ENCODE peak calls at places on chromosome 5, in eight cellular contexts. One of them, this sample, is unnamed.

GRCh38 chr5:150342583-150342982 is 14.9 kb upstream of the TCOF1 start:
- DNase-seq in WTC11: no peak
- DNase-seq in nephron progenitor cell: no peak
- DNase-seq in astrocyte: no peak
- DNase-seq in brain microvascular endothelial cell: no peak
- DNase-seq in astrocyte of the cerebellum: no peak
- DNase-seq in spleen: no peak
- DNase-seq in RWPE2: no peak
- DNase-seq in this sample: no peak

GRCh38 chr5:95590880-95591279 is 29.0 kb upstream of the GPR150 start:
- DNase-seq in brain microvascular endothelial cell: no peak
- DNase-seq in spleen: no peak
- DNase-seq in RWPE2: no peak
- DNase-seq in WTC11: no peak
- DNase-seq in astrocyte of the cerebellum: no peak
- DNase-seq in astrocyte: no peak
- DNase-seq in nephron progenitor cell: no peak
- DNase-seq in this sample: no peak

GRCh38 chr5:141155540-141156374 is 5.9 kb downstream of the PCDHB6 start:
- DNase-seq in spleen: no peak
- DNase-seq in nephron progenitor cell: no peak
- DNase-seq in astrocyte: no peak
- DNase-seq in brain microvascular endothelial cell: no peak
- DNase-seq in RWPE2: no peak
- DNase-seq in astrocyte of the cerebellum: no peak
- DNase-seq in WTC11: peak
- DNase-seq in this sample: no peak

GRCh38 chr5:134136771-134137170 is 22.3 kb downstream of the TCF7 start:
- DNase-seq in spleen: peak
- DNase-seq in brain microvascular endothelial cell: no peak
- DNase-seq in astrocyte: no peak
- DNase-seq in WTC11: no peak
- DNase-seq in RWPE2: peak
- DNase-seq in astrocyte of the cerebellum: no peak
- DNase-seq in nephron progenitor cell: peak
- DNase-seq in this sample: no peak

GRCh38 chr5:168471785-168472184 is 14.5 kb upstream of the RARS1 start:
- DNase-seq in WTC11: no peak
- DNase-seq in RWPE2: no peak
- DNase-seq in brain microvascular endothelial cell: peak
- DNase-seq in astrocyte of the cerebellum: no peak
- DNase-seq in astrocyte: peak
- DNase-seq in nephron progenitor cell: no peak
- DNase-seq in spleen: no peak
- DNase-seq in this sample: peak

GRCh38 chr5:137737349-137738256 is 1.7 kb upstream of the KLHL3 start:
- DNase-seq in brain microvascular endothelial cell: peak
- DNase-seq in spleen: no peak
- DNase-seq in astrocyte: peak
- DNase-seq in nephron progenitor cell: no peak
- DNase-seq in RWPE2: no peak
- DNase-seq in WTC11: no peak
- DNase-seq in astrocyte of the cerebellum: no peak
- DNase-seq in this sample: no peak

GRCh38 chr5:92641031-92641962 is 939.7 kb downstream of the NR2F1-AS1 start:
- DNase-seq in brain microvascular endothelial cell: peak
- DNase-seq in astrocyte: peak
- DNase-seq in spleen: no peak
- DNase-seq in astrocyte of the cerebellum: peak
- DNase-seq in nephron progenitor cell: peak
- DNase-seq in RWPE2: no peak
- DNase-seq in WTC11: no peak
- DNase-seq in this sample: peak

GRCh38 chr5:18366234-18366633 is 732.0 kb downstream of the TAF11L14 start:
- DNase-seq in brain microvascular endothelial cell: no peak
- DNase-seq in astrocyte of the cerebellum: no peak
- DNase-seq in WTC11: no peak
- DNase-seq in spleen: no peak
- DNase-seq in RWPE2: no peak
- DNase-seq in astrocyte: no peak
- DNase-seq in nephron progenitor cell: no peak
- DNase-seq in this sample: no peak

GRCh38 chr5:170333161-170333909 is 35.8 kb upstream of the LCP2 start:
- DNase-seq in brain microvascular endothelial cell: no peak
- DNase-seq in WTC11: peak
- DNase-seq in astrocyte: no peak
- DNase-seq in RWPE2: no peak
- DNase-seq in spleen: peak
- DNase-seq in astrocyte of the cerebellum: no peak
- DNase-seq in nephron progenitor cell: no peak
- DNase-seq in this sample: no peak

GRCh38 chr5:2187687-2188086 is 305.0 kb upstream of the IRX4 start:
- DNase-seq in WTC11: no peak
- DNase-seq in spleen: peak
- DNase-seq in brain microvascular endothelial cell: no peak
- DNase-seq in astrocyte: no peak
- DNase-seq in astrocyte of the cerebellum: no peak
- DNase-seq in nephron progenitor cell: no peak
- DNase-seq in RWPE2: no peak
- DNase-seq in this sample: no peak

GRCh38 chr5:88145603-88146467 is 122.8 kb downstream of the TMEM161B start:
- DNase-seq in nephron progenitor cell: peak
- DNase-seq in astrocyte of the cerebellum: no peak
- DNase-seq in WTC11: peak
- DNase-seq in spleen: no peak
- DNase-seq in RWPE2: no peak
- DNase-seq in astrocyte: peak
- DNase-seq in brain microvascular endothelial cell: no peak
- DNase-seq in this sample: no peak

GRCh38 chr5:146647656-146648199 is 131.7 kb upstream of the GPR151 start:
- DNase-seq in astrocyte of the cerebellum: no peak
- DNase-seq in RWPE2: no peak
- DNase-seq in WTC11: no peak
- DNase-seq in spleen: no peak
- DNase-seq in astrocyte: peak
- DNase-seq in nephron progenitor cell: no peak
- DNase-seq in brain microvascular endothelial cell: no peak
- DNase-seq in this sample: no peak

GRCh38 chr5:172635038-172635437 is 6.0 kb upstream of the NEURL1B start:
- DNase-seq in WTC11: no peak
- DNase-seq in nephron progenitor cell: no peak
- DNase-seq in astrocyte of the cerebellum: no peak
- DNase-seq in RWPE2: peak
- DNase-seq in brain microvascular endothelial cell: no peak
- DNase-seq in astrocyte: no peak
- DNase-seq in spleen: no peak
- DNase-seq in this sample: no peak

GRCh38 chr5:177041936-177042335 is 19.4 kb downstream of the ZNF346 start:
- DNase-seq in astrocyte: no peak
- DNase-seq in nephron progenitor cell: no peak
- DNase-seq in spleen: no peak
- DNase-seq in RWPE2: no peak
- DNase-seq in astrocyte of the cerebellum: no peak
- DNase-seq in WTC11: no peak
- DNase-seq in brain microvascular endothelial cell: no peak
- DNase-seq in this sample: no peak

GRCh38 chr5:19285286-19285685 is 702.7 kb downstream of the CDH18 start:
- DNase-seq in brain microvascular endothelial cell: no peak
- DNase-seq in spleen: no peak
- DNase-seq in nephron progenitor cell: no peak
- DNase-seq in astrocyte: no peak
- DNase-seq in astrocyte of the cerebellum: no peak
- DNase-seq in WTC11: no peak
- DNase-seq in RWPE2: no peak
- DNase-seq in this sample: no peak

GRCh38 chr5:34538026-34538672 is 118.0 kb upstream of the RAI14 start:
- DNase-seq in astrocyte: no peak
- DNase-seq in nephron progenitor cell: no peak
- DNase-seq in WTC11: no peak
- DNase-seq in RWPE2: no peak
- DNase-seq in brain microvascular endothelial cell: peak
- DNase-seq in astrocyte of the cerebellum: no peak
- DNase-seq in spleen: no peak
- DNase-seq in this sample: no peak

GRCh38 chr5:39177629-39177959 is 41.8 kb downstream of the FYB1 start:
- DNase-seq in brain microvascular endothelial cell: no peak
- DNase-seq in astrocyte of the cerebellum: no peak
- DNase-seq in WTC11: no peak
- DNase-seq in spleen: no peak
- DNase-seq in RWPE2: no peak
- DNase-seq in astrocyte: no peak
- DNase-seq in nephron progenitor cell: no peak
- DNase-seq in this sample: no peak

GRCh38 chr5:152529456-152529855 is 124.4 kb upstream of the NMUR2 start:
- DNase-seq in astrocyte: no peak
- DNase-seq in spleen: no peak
- DNase-seq in astrocyte of the cerebellum: no peak
- DNase-seq in nephron progenitor cell: no peak
- DNase-seq in RWPE2: no peak
- DNase-seq in WTC11: peak
- DNase-seq in brain microvascular endothelial cell: no peak
- DNase-seq in this sample: no peak

GRCh38 chr5:139903805-139904565 is 108.4 kb downstream of the PSD2 start:
- DNase-seq in spleen: peak
- DNase-seq in astrocyte of the cerebellum: no peak
- DNase-seq in nephron progenitor cell: peak
- DNase-seq in brain microvascular endothelial cell: no peak
- DNase-seq in WTC11: peak
- DNase-seq in astrocyte: no peak
- DNase-seq in RWPE2: no peak
- DNase-seq in this sample: no peak

GRCh38 chr5:135039526-135040296 is 5.7 kb upstream of the PITX1 start:
- DNase-seq in spleen: no peak
- DNase-seq in astrocyte: no peak
- DNase-seq in RWPE2: no peak
- DNase-seq in nephron progenitor cell: peak
- DNase-seq in brain microvascular endothelial cell: no peak
- DNase-seq in astrocyte of the cerebellum: no peak
- DNase-seq in WTC11: peak
- DNase-seq in this sample: no peak

GRCh38 chr5:43227655-43228054 is 35.6 kb downstream of the NIM1K start:
- DNase-seq in astrocyte: peak
- DNase-seq in astrocyte of the cerebellum: peak
- DNase-seq in WTC11: no peak
- DNase-seq in brain microvascular endothelial cell: peak
- DNase-seq in RWPE2: no peak
- DNase-seq in nephron progenitor cell: no peak
- DNase-seq in spleen: no peak
- DNase-seq in this sample: peak
- TF ChIP-seq CTCF in astrocyte: peak
- TF ChIP-seq CTCF in astrocyte of the cerebellum: peak
- TF ChIP-seq CTCF in WTC11: peak
- TF ChIP-seq CTCF in brain microvascular endothelial cell: peak
- TF ChIP-seq CTCF in RWPE2: peak
- TF ChIP-seq CTCF in nephron progenitor cell: no peak
- TF ChIP-seq CTCF in spleen: peak
- TF ChIP-seq CTCF in this sample: peak

GRCh38 chr5:120106912-120107525 is 357.1 kb upstream of the PRR16 start:
- DNase-seq in brain microvascular endothelial cell: no peak
- DNase-seq in RWPE2: no peak
- DNase-seq in spleen: no peak
- DNase-seq in astrocyte: no peak
- DNase-seq in astrocyte of the cerebellum: no peak
- DNase-seq in WTC11: no peak
- DNase-seq in nephron progenitor cell: no peak
- DNase-seq in this sample: no peak
- TF ChIP-seq CTCF in brain microvascular endothelial cell: no peak
- TF ChIP-seq CTCF in RWPE2: no peak
- TF ChIP-seq CTCF in spleen: no peak
- TF ChIP-seq CTCF in astrocyte: no peak
- TF ChIP-seq CTCF in astrocyte of the cerebellum: no peak
- TF ChIP-seq CTCF in WTC11: no peak
- TF ChIP-seq CTCF in nephron progenitor cell: no peak
- TF ChIP-seq CTCF in this sample: no peak

GRCh38 chr5:60243713-60244112 is 350.2 kb upstream of the PDE4D start:
- DNase-seq in RWPE2: no peak
- DNase-seq in astrocyte: no peak
- DNase-seq in WTC11: no peak
- DNase-seq in brain microvascular endothelial cell: no peak
- DNase-seq in spleen: no peak
- DNase-seq in nephron progenitor cell: no peak
- DNase-seq in astrocyte of the cerebellum: no peak
- DNase-seq in this sample: no peak
- TF ChIP-seq CTCF in RWPE2: no peak
- TF ChIP-seq CTCF in astrocyte: no peak
- TF ChIP-seq CTCF in WTC11: no peak
- TF ChIP-seq CTCF in brain microvascular endothelial cell: no peak
- TF ChIP-seq CTCF in spleen: no peak
- TF ChIP-seq CTCF in nephron progenitor cell: no peak
- TF ChIP-seq CTCF in astrocyte of the cerebellum: no peak
- TF ChIP-seq CTCF in this sample: no peak

DNA sequence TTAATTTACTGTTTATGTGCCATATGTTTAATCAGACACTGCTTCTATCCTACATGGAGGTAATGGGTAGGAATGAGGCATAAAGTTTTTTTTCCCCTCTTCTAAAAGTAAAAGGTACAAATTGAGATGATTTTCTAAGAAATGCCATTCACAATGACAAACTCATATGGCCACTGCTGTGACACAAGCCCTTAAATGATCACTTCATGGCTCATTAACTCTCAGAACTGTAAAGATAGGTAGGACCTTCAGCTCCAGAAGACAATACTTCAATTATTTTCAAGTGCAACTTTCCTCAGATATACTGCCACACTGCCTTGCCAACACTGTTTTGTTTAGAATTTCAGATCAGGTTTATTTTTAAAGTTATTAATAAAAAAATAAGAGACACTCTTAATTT is 362.9 kb upstream of the ZNF608 start:
- DNase-seq in RWPE2: no peak
- DNase-seq in astrocyte of the cerebellum: no peak
- DNase-seq in spleen: no peak
- DNase-seq in nephron progenitor cell: no peak
- DNase-seq in astrocyte: no peak
- DNase-seq in brain microvascular endothelial cell: no peak
- DNase-seq in WTC11: no peak
- DNase-seq in this sample: no peak
- TF ChIP-seq CTCF in RWPE2: no peak
- TF ChIP-seq CTCF in astrocyte of the cerebellum: no peak
- TF ChIP-seq CTCF in spleen: no peak
- TF ChIP-seq CTCF in nephron progenitor cell: no peak
- TF ChIP-seq CTCF in astrocyte: no peak
- TF ChIP-seq CTCF in brain microvascular endothelial cell: no peak
- TF ChIP-seq CTCF in WTC11: no peak
- TF ChIP-seq CTCF in this sample: no peak

GRCh38 chr5:37495210-37495609 is 116.1 kb downstream of the WDR70 start:
- DNase-seq in RWPE2: no peak
- DNase-seq in astrocyte of the cerebellum: no peak
- DNase-seq in spleen: no peak
- DNase-seq in WTC11: no peak
- DNase-seq in astrocyte: peak
- DNase-seq in brain microvascular endothelial cell: peak
- DNase-seq in nephron progenitor cell: no peak
- DNase-seq in this sample: peak
- TF ChIP-seq CTCF in RWPE2: peak
- TF ChIP-seq CTCF in astrocyte of the cerebellum: peak
- TF ChIP-seq CTCF in spleen: no peak
- TF ChIP-seq CTCF in WTC11: no peak
- TF ChIP-seq CTCF in astrocyte: no peak
- TF ChIP-seq CTCF in brain microvascular endothelial cell: peak
- TF ChIP-seq CTCF in nephron progenitor cell: no peak
- TF ChIP-seq CTCF in this sample: peak

This sample was measured in HFFc6.